ENCODE peak calls at places on chromosomes 5 and 9, in ten cellular contexts. One of them, this sample, is unnamed.
A peak's percentile ranks its signal among the peaks of the same experiment; 100 is the strongest.

GRCh38 chr5:926416-927171 is 33.9 kb downstream of the TRIP13 start:
- DNase-seq in posterior vena cava: peak; percentile 79
- DNase-seq in activated CD8-positive, alpha-beta memory T cell treated with anti-CD3 and anti-CD28 coated beads, Interleukin-2, amount 50 U/mL, for 48 hours: no peak
- DNase-seq in lung: no peak
- DNase-seq in endothelial cell: peak; percentile 64
- DNase-seq in activated naive CD4-positive, alpha-beta T cell: no peak
- DNase-seq in T follicular helper cell: no peak
- DNase-seq in A172: no peak
- DNase-seq in stimulated activated CD4-positive, alpha-beta T cell treated with anti-CD3 and anti-CD28 coated beads, Interleukin-15, amount 100 ng/mL, for 1 hour: peak; percentile 14
- DNase-seq in SK-N-MC: no peak
- DNase-seq in this sample: no peak

GRCh38 chr9:132894343-132894742 is 15.6 kb downstream of the SPACA9 start:
- DNase-seq in stimulated activated CD4-positive, alpha-beta T cell treated with anti-CD3 and anti-CD28 coated beads, Interleukin-15, amount 100 ng/mL, for 1 hour: no peak
- DNase-seq in activated CD8-positive, alpha-beta memory T cell treated with anti-CD3 and anti-CD28 coated beads, Interleukin-2, amount 50 U/mL, for 48 hours: no peak
- DNase-seq in endothelial cell: no peak
- DNase-seq in A172: peak; percentile 52
- DNase-seq in T follicular helper cell: no peak
- DNase-seq in SK-N-MC: no peak
- DNase-seq in activated naive CD4-positive, alpha-beta T cell: no peak
- DNase-seq in lung: no peak
- DNase-seq in posterior vena cava: no peak
- DNase-seq in this sample: no peak

GRCh38 chr5:71471193-71471592 is 15.7 kb downstream of the BDP1 start:
- DNase-seq in T follicular helper cell: no peak
- DNase-seq in activated CD8-positive, alpha-beta memory T cell treated with anti-CD3 and anti-CD28 coated beads, Interleukin-2, amount 50 U/mL, for 48 hours: no peak
- DNase-seq in endothelial cell: no peak
- DNase-seq in lung: no peak
- DNase-seq in SK-N-MC: no peak
- DNase-seq in activated naive CD4-positive, alpha-beta T cell: no peak
- DNase-seq in A172: peak; percentile 49
- DNase-seq in posterior vena cava: no peak
- DNase-seq in stimulated activated CD4-positive, alpha-beta T cell treated with anti-CD3 and anti-CD28 coated beads, Interleukin-15, amount 100 ng/mL, for 1 hour: no peak
- DNase-seq in this sample: no peak

GRCh38 chr9:136741885-136742568 is 713 bp downstream of the LCN10 start:
- DNase-seq in stimulated activated CD4-positive, alpha-beta T cell treated with anti-CD3 and anti-CD28 coated beads, Interleukin-15, amount 100 ng/mL, for 1 hour: no peak
- DNase-seq in endothelial cell: no peak
- DNase-seq in T follicular helper cell: no peak
- DNase-seq in A172: no peak
- DNase-seq in activated naive CD4-positive, alpha-beta T cell: no peak
- DNase-seq in activated CD8-positive, alpha-beta memory T cell treated with anti-CD3 and anti-CD28 coated beads, Interleukin-2, amount 50 U/mL, for 48 hours: peak; percentile 78
- DNase-seq in posterior vena cava: no peak
- DNase-seq in lung: no peak
- DNase-seq in SK-N-MC: no peak
- DNase-seq in this sample: no peak

GRCh38 chr9:17063535-17064135 is 71.2 kb upstream of the CNTLN start:
- DNase-seq in activated naive CD4-positive, alpha-beta T cell: no peak
- DNase-seq in A172: peak; percentile 55
- DNase-seq in stimulated activated CD4-positive, alpha-beta T cell treated with anti-CD3 and anti-CD28 coated beads, Interleukin-15, amount 100 ng/mL, for 1 hour: no peak
- DNase-seq in endothelial cell: peak; percentile 26
- DNase-seq in lung: no peak
- DNase-seq in posterior vena cava: no peak
- DNase-seq in T follicular helper cell: no peak
- DNase-seq in activated CD8-positive, alpha-beta memory T cell treated with anti-CD3 and anti-CD28 coated beads, Interleukin-2, amount 50 U/mL, for 48 hours: no peak
- DNase-seq in SK-N-MC: no peak
- DNase-seq in this sample: no peak

GRCh38 chr5:107680099-107680498 is 9.4 kb upstream of the EFNA5 start:
- DNase-seq in endothelial cell: no peak
- DNase-seq in activated naive CD4-positive, alpha-beta T cell: no peak
- DNase-seq in SK-N-MC: no peak
- DNase-seq in T follicular helper cell: no peak
- DNase-seq in activated CD8-positive, alpha-beta memory T cell treated with anti-CD3 and anti-CD28 coated beads, Interleukin-2, amount 50 U/mL, for 48 hours: no peak
- DNase-seq in stimulated activated CD4-positive, alpha-beta T cell treated with anti-CD3 and anti-CD28 coated beads, Interleukin-15, amount 100 ng/mL, for 1 hour: no peak
- DNase-seq in lung: no peak
- DNase-seq in A172: no peak
- DNase-seq in posterior vena cava: no peak
- DNase-seq in this sample: no peak

GRCh38 chr5:150625164-150625535 is 15.3 kb upstream of the SYNPO start:
- DNase-seq in T follicular helper cell: no peak
- DNase-seq in lung: no peak
- DNase-seq in SK-N-MC: no peak
- DNase-seq in posterior vena cava: no peak
- DNase-seq in activated naive CD4-positive, alpha-beta T cell: no peak
- DNase-seq in stimulated activated CD4-positive, alpha-beta T cell treated with anti-CD3 and anti-CD28 coated beads, Interleukin-15, amount 100 ng/mL, for 1 hour: no peak
- DNase-seq in activated CD8-positive, alpha-beta memory T cell treated with anti-CD3 and anti-CD28 coated beads, Interleukin-2, amount 50 U/mL, for 48 hours: no peak
- DNase-seq in endothelial cell: no peak
- DNase-seq in A172: no peak
- DNase-seq in this sample: no peak

GRCh38 chr5:132492386-132492785 is 1.8 kb upstream of the IRF1 start:
- DNase-seq in T follicular helper cell: no peak
- DNase-seq in A172: peak; percentile 56
- DNase-seq in SK-N-MC: no peak
- DNase-seq in stimulated activated CD4-positive, alpha-beta T cell treated with anti-CD3 and anti-CD28 coated beads, Interleukin-15, amount 100 ng/mL, for 1 hour: no peak
- DNase-seq in lung: no peak
- DNase-seq in activated naive CD4-positive, alpha-beta T cell: no peak
- DNase-seq in endothelial cell: no peak
- DNase-seq in posterior vena cava: no peak
- DNase-seq in activated CD8-positive, alpha-beta memory T cell treated with anti-CD3 and anti-CD28 coated beads, Interleukin-2, amount 50 U/mL, for 48 hours: no peak
- DNase-seq in this sample: no peak

GRCh38 chr9:6441269-6441668 is 28.3 kb downstream of the UHRF2 start:
- DNase-seq in stimulated activated CD4-positive, alpha-beta T cell treated with anti-CD3 and anti-CD28 coated beads, Interleukin-15, amount 100 ng/mL, for 1 hour: no peak
- DNase-seq in SK-N-MC: no peak
- DNase-seq in endothelial cell: no peak
- DNase-seq in T follicular helper cell: no peak
- DNase-seq in activated naive CD4-positive, alpha-beta T cell: no peak
- DNase-seq in lung: no peak
- DNase-seq in A172: no peak
- DNase-seq in activated CD8-positive, alpha-beta memory T cell treated with anti-CD3 and anti-CD28 coated beads, Interleukin-2, amount 50 U/mL, for 48 hours: no peak
- DNase-seq in posterior vena cava: no peak
- DNase-seq in this sample: no peak

GRCh38 chr5:153496835-153497234 is 6.4 kb downstream of the GRIA1 start:
- DNase-seq in activated naive CD4-positive, alpha-beta T cell: no peak
- DNase-seq in posterior vena cava: no peak
- DNase-seq in endothelial cell: peak; percentile 34
- DNase-seq in stimulated activated CD4-positive, alpha-beta T cell treated with anti-CD3 and anti-CD28 coated beads, Interleukin-15, amount 100 ng/mL, for 1 hour: no peak
- DNase-seq in T follicular helper cell: no peak
- DNase-seq in A172: peak; percentile 32
- DNase-seq in activated CD8-positive, alpha-beta memory T cell treated with anti-CD3 and anti-CD28 coated beads, Interleukin-2, amount 50 U/mL, for 48 hours: no peak
- DNase-seq in lung: no peak
- DNase-seq in SK-N-MC: no peak
- DNase-seq in this sample: no peak

GRCh38 chr5:132207783-132208182 is 19.9 kb downstream of the P4HA2 start:
- DNase-seq in posterior vena cava: peak; percentile 46
- DNase-seq in lung: no peak
- DNase-seq in T follicular helper cell: no peak
- DNase-seq in stimulated activated CD4-positive, alpha-beta T cell treated with anti-CD3 and anti-CD28 coated beads, Interleukin-15, amount 100 ng/mL, for 1 hour: no peak
- DNase-seq in SK-N-MC: no peak
- DNase-seq in activated CD8-positive, alpha-beta memory T cell treated with anti-CD3 and anti-CD28 coated beads, Interleukin-2, amount 50 U/mL, for 48 hours: peak; percentile 30
- DNase-seq in A172: no peak
- DNase-seq in endothelial cell: no peak
- DNase-seq in activated naive CD4-positive, alpha-beta T cell: no peak
- DNase-seq in this sample: no peak

GRCh38 chr5:73763300-73764032 is 137.5 kb downstream of the ARHGEF28 start:
- DNase-seq in stimulated activated CD4-positive, alpha-beta T cell treated with anti-CD3 and anti-CD28 coated beads, Interleukin-15, amount 100 ng/mL, for 1 hour: no peak
- DNase-seq in SK-N-MC: no peak
- DNase-seq in posterior vena cava: no peak
- DNase-seq in lung: no peak
- DNase-seq in activated CD8-positive, alpha-beta memory T cell treated with anti-CD3 and anti-CD28 coated beads, Interleukin-2, amount 50 U/mL, for 48 hours: no peak
- DNase-seq in T follicular helper cell: no peak
- DNase-seq in A172: no peak
- DNase-seq in activated naive CD4-positive, alpha-beta T cell: no peak
- DNase-seq in endothelial cell: no peak
- DNase-seq in this sample: no peak

GRCh38 chr5:134029156-134029555 is 24.4 kb upstream of the VDAC1 start:
- DNase-seq in activated naive CD4-positive, alpha-beta T cell: no peak
- DNase-seq in endothelial cell: no peak
- DNase-seq in lung: no peak
- DNase-seq in posterior vena cava: no peak
- DNase-seq in A172: peak; percentile 91
- DNase-seq in T follicular helper cell: no peak
- DNase-seq in SK-N-MC: no peak
- DNase-seq in stimulated activated CD4-positive, alpha-beta T cell treated with anti-CD3 and anti-CD28 coated beads, Interleukin-15, amount 100 ng/mL, for 1 hour: no peak
- DNase-seq in activated CD8-positive, alpha-beta memory T cell treated with anti-CD3 and anti-CD28 coated beads, Interleukin-2, amount 50 U/mL, for 48 hours: no peak
- DNase-seq in this sample: no peak

GRCh38 chr5:134769206-134769605 is 10.6 kb downstream of the DDX46 start:
- DNase-seq in activated naive CD4-positive, alpha-beta T cell: no peak
- DNase-seq in endothelial cell: no peak
- DNase-seq in activated CD8-positive, alpha-beta memory T cell treated with anti-CD3 and anti-CD28 coated beads, Interleukin-2, amount 50 U/mL, for 48 hours: no peak
- DNase-seq in lung: no peak
- DNase-seq in T follicular helper cell: no peak
- DNase-seq in SK-N-MC: no peak
- DNase-seq in posterior vena cava: no peak
- DNase-seq in A172: no peak
- DNase-seq in stimulated activated CD4-positive, alpha-beta T cell treated with anti-CD3 and anti-CD28 coated beads, Interleukin-15, amount 100 ng/mL, for 1 hour: no peak
- DNase-seq in this sample: no peak

GRCh38 chr9:134728021-134728795 is 86.6 kb downstream of the COL5A1 start:
- DNase-seq in SK-N-MC: no peak
- DNase-seq in activated CD8-positive, alpha-beta memory T cell treated with anti-CD3 and anti-CD28 coated beads, Interleukin-2, amount 50 U/mL, for 48 hours: no peak
- DNase-seq in A172: no peak
- DNase-seq in activated naive CD4-positive, alpha-beta T cell: no peak
- DNase-seq in endothelial cell: no peak
- DNase-seq in posterior vena cava: no peak
- DNase-seq in stimulated activated CD4-positive, alpha-beta T cell treated with anti-CD3 and anti-CD28 coated beads, Interleukin-15, amount 100 ng/mL, for 1 hour: no peak
- DNase-seq in T follicular helper cell: no peak
- DNase-seq in lung: no peak
- DNase-seq in this sample: no peak